ENCODE peak calls at places on chromosomes 5 and 9, in five cellular contexts. One of them, this sample, is unnamed.

GRCh38 chr5:56740000-56740399 is 75.3 kb upstream of the MAP3K1 start:
- DNase-seq in GM12878: no peak
- DNase-seq in NT2/D1: no peak
- DNase-seq in H1: no peak
- DNase-seq in HepG2: no peak
- DNase-seq in this sample: no peak

GRCh38 chr5:92332039-92332438 is 948.9 kb upstream of the ARRDC3 start:
- DNase-seq in HepG2: no peak
- DNase-seq in H1: no peak
- DNase-seq in NT2/D1: no peak
- DNase-seq in GM12878: no peak
- DNase-seq in this sample: no peak

GRCh38 chr5:107294151-107294550 is 376.6 kb downstream of the EFNA5 start:
- DNase-seq in HepG2: no peak
- DNase-seq in NT2/D1: no peak
- DNase-seq in H1: no peak
- DNase-seq in GM12878: peak; percentile 66
- DNase-seq in this sample: no peak

GRCh38 chr5:76831108-76831447 is 12.2 kb downstream of the F2RL1 start:
- DNase-seq in GM12878: peak; percentile 27
- DNase-seq in NT2/D1: no peak
- DNase-seq in H1: no peak
- DNase-seq in HepG2: no peak
- DNase-seq in this sample: no peak

GRCh38 chr5:1291611-1292080 is 3.2 kb downstream of the TERT start:
- DNase-seq in H1: peak; percentile 37
- DNase-seq in GM12878: no peak
- DNase-seq in HepG2: no peak
- DNase-seq in NT2/D1: no peak
- DNase-seq in this sample: no peak

GRCh38 chr9:97632992-97633858 is at the start of the genes NCBP1 and TSTD2:
- DNase-seq in HepG2: peak; percentile 95
- DNase-seq in H1: peak; percentile 93
- DNase-seq in GM12878: peak; percentile 92
- DNase-seq in NT2/D1: peak; percentile 96
- DNase-seq in this sample: peak; percentile 88

GRCh38 chr9:121267689-121268597 is at the start of gene GSN:
- DNase-seq in GM12878: no peak
- DNase-seq in NT2/D1: no peak
- DNase-seq in HepG2: peak; percentile 47
- DNase-seq in H1: peak; percentile 86
- DNase-seq in this sample: peak; percentile 77

GRCh38 chr9:134455951-134456739 is 129.9 kb downstream of the RXRA start:
- DNase-seq in H1: no peak
- DNase-seq in NT2/D1: no peak
- DNase-seq in GM12878: no peak
- DNase-seq in HepG2: no peak
- DNase-seq in this sample: no peak

GRCh38 chr5:112604741-112605390 is 132.8 kb upstream of the APC start:
- DNase-seq in H1: no peak
- DNase-seq in GM12878: peak; percentile 13
- DNase-seq in HepG2: peak; percentile 68
- DNase-seq in NT2/D1: no peak
- DNase-seq in this sample: no peak

GRCh38 chr5:127696688-127697087 is 6.5 kb upstream of the CCDC192 start:
- DNase-seq in HepG2: no peak
- DNase-seq in H1: no peak
- DNase-seq in GM12878: no peak
- DNase-seq in NT2/D1: no peak
- DNase-seq in this sample: no peak

GRCh38 chr5:179234563-179235135 is 110.6 kb downstream of the ADAMTS2 start:
- DNase-seq in GM12878: no peak
- DNase-seq in H1: no peak
- DNase-seq in NT2/D1: no peak
- DNase-seq in HepG2: no peak
- DNase-seq in this sample: no peak

GRCh38 chr9:109593612-109594011 is 95.5 kb upstream of the PTPN3 start:
- DNase-seq in GM12878: no peak
- DNase-seq in H1: no peak
- DNase-seq in NT2/D1: no peak
- DNase-seq in HepG2: no peak
- DNase-seq in this sample: no peak

GRCh38 chr5:74761241-74761640 is 5.7 kb downstream of the GFM2 start:
- DNase-seq in NT2/D1: no peak
- DNase-seq in H1: no peak
- DNase-seq in GM12878: no peak
- DNase-seq in HepG2: no peak
- DNase-seq in this sample: no peak

GRCh38 chr9:95606951-95607350 is 90.2 kb upstream of the PTCH1 start:
- DNase-seq in GM12878: no peak
- DNase-seq in HepG2: no peak
- DNase-seq in H1: no peak
- DNase-seq in NT2/D1: no peak
- DNase-seq in this sample: no peak

GRCh38 chr5:146079695-146080361 is 25.5 kb downstream of the PLAC8L1 start:
- DNase-seq in HepG2: no peak
- DNase-seq in NT2/D1: no peak
- DNase-seq in GM12878: peak; percentile 15
- DNase-seq in H1: no peak
- DNase-seq in this sample: no peak

GRCh38 chr9:70563437-70564204 is 149.2 kb upstream of the KLF9 start:
- DNase-seq in HepG2: no peak
- DNase-seq in NT2/D1: no peak
- DNase-seq in H1: no peak
- DNase-seq in GM12878: peak; percentile 83
- DNase-seq in this sample: no peak

GRCh38 chr9:89441655-89441970 is 56.3 kb downstream of the SEMA4D start:
- DNase-seq in NT2/D1: no peak
- DNase-seq in HepG2: no peak
- DNase-seq in H1: no peak
- DNase-seq in GM12878: no peak
- DNase-seq in this sample: no peak

GRCh38 chr5:153960269-153961215 is 78.2 kb downstream of the FAM114A2 start:
- DNase-seq in GM12878: no peak
- DNase-seq in NT2/D1: no peak
- DNase-seq in HepG2: no peak
- DNase-seq in H1: no peak
- DNase-seq in this sample: no peak
- TF ChIP-seq SUZ12 in GM12878: no peak
- TF ChIP-seq SUZ12 in NT2/D1: no peak
- TF ChIP-seq SUZ12 in HepG2: no peak
- TF ChIP-seq SUZ12 in H1: no peak
- TF ChIP-seq SUZ12 in this sample: no peak

GRCh38 chr5:141524604-141525597 is 36.0 kb downstream of the PCDHGC5 start:
- DNase-seq in H1: peak; percentile 90
- DNase-seq in HepG2: peak; percentile 85
- DNase-seq in GM12878: no peak
- DNase-seq in NT2/D1: peak; percentile 93
- DNase-seq in this sample: peak; percentile 88

GRCh38 chr5:141525659-141526058 is 36.8 kb downstream of the PCDHGC5 start:
- DNase-seq in GM12878: no peak
- DNase-seq in H1: no peak
- DNase-seq in NT2/D1: no peak
- DNase-seq in HepG2: peak; percentile 13
- DNase-seq in this sample: no peak

GRCh38 chr5:141529002-141529401 is 40.1 kb downstream of the PCDHGC5 start:
- DNase-seq in H1: no peak
- DNase-seq in HepG2: no peak
- DNase-seq in GM12878: no peak
- DNase-seq in NT2/D1: no peak
- DNase-seq in this sample: no peak

GRCh38 chr5:141529873-141530272 is 41.0 kb downstream of the PCDHGC5 start:
- DNase-seq in GM12878: no peak
- DNase-seq in H1: no peak
- DNase-seq in HepG2: no peak
- DNase-seq in NT2/D1: no peak
- DNase-seq in this sample: no peak

GRCh38 chr5:141528401-141528984 is 39.6 kb downstream of the PCDHGC5 start:
- DNase-seq in H1: no peak
- DNase-seq in HepG2: no peak
- DNase-seq in NT2/D1: no peak
- DNase-seq in GM12878: no peak
- DNase-seq in this sample: no peak
- TF ChIP-seq SUZ12 in H1: no peak
- TF ChIP-seq SUZ12 in HepG2: no peak
- TF ChIP-seq SUZ12 in NT2/D1: no peak
- TF ChIP-seq SUZ12 in GM12878: no peak
- TF ChIP-seq SUZ12 in this sample: no peak

GRCh38 chr5:150596313-150596712 is 44.1 kb upstream of the SYNPO start:
- DNase-seq in H1: no peak
- DNase-seq in GM12878: no peak
- DNase-seq in NT2/D1: no peak
- DNase-seq in HepG2: no peak
- DNase-seq in this sample: no peak
- TF ChIP-seq SUZ12 in H1: no peak
- TF ChIP-seq SUZ12 in GM12878: no peak
- TF ChIP-seq SUZ12 in NT2/D1: no peak
- TF ChIP-seq SUZ12 in HepG2: no peak
- TF ChIP-seq SUZ12 in this sample: no peak

GRCh38 chr9:33403941-33404781 is 1.8 kb upstream of the AQP7 start:
- DNase-seq in H1: no peak
- DNase-seq in HepG2: no peak
- DNase-seq in GM12878: no peak
- DNase-seq in NT2/D1: no peak
- DNase-seq in this sample: no peak

GRCh38 chr9:33408087-33408486 is 5.7 kb upstream of the AQP7 start:
- DNase-seq in H1: no peak
- DNase-seq in NT2/D1: no peak
- DNase-seq in GM12878: no peak
- DNase-seq in HepG2: no peak
- DNase-seq in this sample: no peak

GRCh38 chr9:33407061-33407460 is 4.7 kb upstream of the AQP7 start:
- DNase-seq in GM12878: no peak
- DNase-seq in HepG2: no peak
- DNase-seq in NT2/D1: no peak
- DNase-seq in H1: no peak
- DNase-seq in this sample: no peak

DNA sequence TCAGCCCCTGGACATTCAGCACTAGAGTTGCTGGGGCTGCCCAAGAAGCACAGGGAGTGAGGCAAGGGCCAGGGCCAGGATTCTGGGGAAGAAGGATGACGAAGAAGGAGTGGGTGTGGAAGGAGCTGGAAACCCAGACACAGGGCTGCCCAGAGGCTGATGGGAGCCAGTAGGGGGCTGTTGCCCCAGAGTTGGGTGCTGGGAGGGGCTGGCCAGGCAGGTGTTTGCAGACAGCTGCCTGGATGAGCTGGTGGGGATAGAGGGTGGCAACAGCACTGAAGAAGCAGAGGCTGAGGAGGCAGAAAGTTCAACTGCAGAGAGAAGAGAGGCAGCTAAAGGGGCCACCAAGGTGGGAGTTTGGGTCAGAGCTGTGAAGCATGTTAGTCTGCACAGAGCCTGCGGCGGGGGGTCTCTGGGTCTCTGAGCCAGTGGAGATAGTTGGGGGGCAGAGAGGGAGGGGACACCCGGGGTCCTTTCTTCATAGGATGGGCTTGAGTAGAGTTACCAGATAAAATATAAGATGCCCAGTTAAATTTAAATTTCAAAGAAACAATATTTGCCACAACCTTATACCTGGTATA is 2.5 kb upstream of the AQP7 start:
- DNase-seq in H1: no peak
- DNase-seq in NT2/D1: no peak
- DNase-seq in HepG2: no peak
- DNase-seq in GM12878: no peak
- DNase-seq in this sample: no peak
- TF ChIP-seq SUZ12 in H1: no peak
- TF ChIP-seq SUZ12 in NT2/D1: no peak
- TF ChIP-seq SUZ12 in HepG2: no peak
- TF ChIP-seq SUZ12 in GM12878: no peak
- TF ChIP-seq SUZ12 in this sample: no peak

GRCh38 chr9:34684816-34685215 is 6.3 kb downstream of the CCL19 start:
- DNase-seq in GM12878: no peak
- DNase-seq in NT2/D1: no peak
- DNase-seq in H1: no peak
- DNase-seq in HepG2: no peak
- DNase-seq in this sample: no peak

GRCh38 chr9:34684145-34684544 is 6.9 kb downstream of the CCL19 start:
- DNase-seq in GM12878: no peak
- DNase-seq in H1: no peak
- DNase-seq in NT2/D1: no peak
- DNase-seq in HepG2: no peak
- DNase-seq in this sample: no peak

GRCh38 chr9:34686732-34687131 is 4.3 kb downstream of the CCL19 start:
- DNase-seq in HepG2: no peak
- DNase-seq in H1: no peak
- DNase-seq in NT2/D1: no peak
- DNase-seq in GM12878: no peak
- DNase-seq in this sample: no peak

GRCh38 chr9:34686231-34686630 is 4.8 kb downstream of the CCL19 start:
- DNase-seq in NT2/D1: no peak
- DNase-seq in GM12878: no peak
- DNase-seq in H1: no peak
- DNase-seq in HepG2: no peak
- DNase-seq in this sample: no peak

DNA sequence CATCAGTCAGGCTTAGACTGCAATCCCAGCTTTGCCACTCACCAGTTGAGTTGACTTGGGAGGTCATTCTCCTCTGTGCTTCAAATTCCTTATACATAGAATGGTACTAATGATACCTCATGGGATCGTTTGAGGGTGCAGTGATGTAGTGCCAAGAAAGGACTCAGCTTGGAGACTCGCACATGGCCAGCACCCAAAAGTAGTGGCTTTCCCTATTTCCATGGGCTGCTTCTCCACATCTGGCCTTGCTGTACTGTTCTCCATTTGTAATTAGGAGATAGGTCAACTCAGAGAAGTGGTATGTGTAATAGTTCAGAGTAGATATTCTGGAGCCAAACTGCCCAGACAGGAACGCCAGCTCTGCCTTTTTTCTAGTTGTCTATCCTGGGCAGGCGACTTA is 5.5 kb downstream of the CCL19 start:
- DNase-seq in GM12878: no peak
- DNase-seq in H1: no peak
- DNase-seq in HepG2: no peak
- DNase-seq in NT2/D1: no peak
- DNase-seq in this sample: no peak
- TF ChIP-seq SUZ12 in GM12878: no peak
- TF ChIP-seq SUZ12 in H1: no peak
- TF ChIP-seq SUZ12 in HepG2: no peak
- TF ChIP-seq SUZ12 in NT2/D1: no peak
- TF ChIP-seq SUZ12 in this sample: no peak